ENCODE peak calls at places on chromosomes 7 and 10, in ten cellular contexts. J, O, U, K, M, Y, I, P, D and T are unnamed samples.
A peak's percentile ranks its signal among the peaks of the same experiment; 100 is the strongest.

GRCh38 chr10:71600856-71601255 is 118.7 kb downstream of the C10orf105 start:
- DNase-seq in J (no peak), O (no peak), U (no peak), K (peak; percentile 42), M (no peak), Y (peak; percentile 91), I (no peak), P (no peak), D (no peak), T (no peak)

GRCh38 chr7:133705596-133705995 is 421.5 kb upstream of the LRGUK start:
- DNase-seq in J (peak; percentile 86), O (peak; percentile 49), U (no peak), K (no peak), M (no peak), Y (peak; percentile 76), I (no peak), P (no peak), D (no peak), T (no peak)

GRCh38 chr10:106436123-106436740 is 728.3 kb downstream of the SORCS1 start:
- DNase-seq in J (no peak), O (no peak), U (no peak), K (no peak), M (no peak), Y (no peak), I (no peak), P (no peak), D (no peak), T (no peak)

GRCh38 chr7:51045319-51046102 is 262.8 kb upstream of the GRB10 start:
- DNase-seq in J (peak; percentile 83), O (no peak), U (no peak), K (no peak), M (no peak), Y (peak; percentile 63), I (no peak), P (no peak), D (no peak), T (no peak)

GRCh38 chr10:80662429-80663211 is 124.9 kb downstream of the SH2D4B start:
- DNase-seq in J (peak; percentile 39), O (peak; percentile 45), U (no peak), K (peak; percentile 80), M (peak; percentile 85), Y (peak; percentile 80), I (peak; percentile 88), P (peak; percentile 80), D (peak; percentile 82), T (peak; percentile 92)

GRCh38 chr7:3964980-3965606 is 664.0 kb downstream of the SDK1 start:
- DNase-seq in J (no peak), O (no peak), U (no peak), K (no peak), M (no peak), Y (no peak), I (no peak), P (no peak), D (no peak), T (no peak)

GRCh38 chr10:90125406-90125805 is 424.0 kb downstream of the KIF20B start:
- DNase-seq in J (no peak), O (no peak), U (no peak), K (no peak), M (no peak), Y (peak; percentile 55), I (no peak), P (no peak), D (no peak), T (no peak)

GRCh38 chr7:1857487-1858425 is 187.7 kb downstream of the ELFN1 start:
- DNase-seq in J (no peak), O (no peak), U (no peak), K (no peak), M (no peak), Y (no peak), I (peak; percentile 59), P (no peak), D (no peak), T (peak; percentile 66)

GRCh38 chr10:35501923-35502322 is 103.2 kb upstream of the GJD4 start:
- DNase-seq in J (no peak), O (no peak), U (no peak), K (no peak), M (no peak), Y (no peak), I (no peak), P (no peak), D (no peak), T (no peak)

GRCh38 chr10:17453035-17453376 is 1.4 kb downstream of the ST8SIA6 start:
- DNase-seq in J (no peak), O (no peak), U (no peak), K (no peak), M (no peak), Y (no peak), I (no peak), P (no peak), D (no peak), T (no peak)
- H3K4me3 ChIP-seq in J (peak overlapping the region; percentile 56), O (no peak overlapping the region), U (peak overlapping the region; percentile 48), K (peak overlapping the region; percentile 42), M (no peak overlapping the region), Y (no peak overlapping the region), I (no peak overlapping the region), P (no peak overlapping the region), D (peak overlapping the region; percentile 35), T (peak overlapping the region; percentile 48)

GRCh38 chr7:8434290-8435002 is 1.0 kb downstream of the NXPH1 start:
- DNase-seq in J (no peak), O (no peak), U (no peak), K (no peak), M (no peak), Y (no peak), I (peak; percentile 43), P (no peak), D (peak; percentile 35), T (peak; percentile 40)
- H3K4me3 ChIP-seq in J (no peak overlapping the region), O (no peak overlapping the region), U (no peak overlapping the region), K (no peak overlapping the region), M (no peak overlapping the region), Y (no peak overlapping the region), I (no peak overlapping the region), P (no peak overlapping the region), D (peak overlapping the region; percentile 65), T (no peak overlapping the region)

DNA sequence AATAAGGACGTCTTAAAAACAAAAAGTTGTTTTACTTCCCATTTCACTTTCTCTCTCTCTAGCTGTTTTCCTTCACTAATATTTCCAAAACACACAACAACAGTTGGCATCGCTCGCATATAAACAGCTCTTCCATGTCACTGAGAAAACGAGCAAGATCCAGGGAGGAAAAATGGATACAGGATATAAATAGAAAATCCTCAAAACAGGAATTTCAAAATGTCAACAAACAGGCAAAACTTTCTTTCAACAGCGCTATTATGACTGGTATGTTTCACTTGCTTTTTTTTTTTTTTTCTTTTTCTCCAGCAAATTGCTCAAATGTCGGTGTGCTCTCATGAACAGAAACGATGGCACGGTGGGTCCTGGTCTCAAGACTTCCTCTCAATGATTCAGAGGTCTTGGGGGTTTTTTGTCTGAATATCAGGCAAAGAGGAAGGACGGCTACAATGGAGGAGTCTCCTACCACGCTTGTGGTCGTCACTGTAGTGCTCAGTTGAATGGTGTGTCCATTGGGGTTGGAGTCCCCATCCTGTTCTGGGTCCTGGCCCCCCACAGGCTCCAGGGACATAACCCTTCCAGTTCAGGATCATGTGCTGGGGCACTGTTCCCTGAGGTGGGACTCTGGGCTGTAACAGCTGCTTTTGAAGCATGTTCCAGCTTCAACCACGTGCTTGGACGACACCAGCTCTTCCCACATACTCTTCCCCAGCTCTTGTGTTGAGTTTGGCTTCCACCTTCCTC is 266.6 kb upstream of the KLF6 start:
- DNase-seq in J (no peak), O (no peak), U (no peak), K (no peak), M (no peak), Y (no peak), I (no peak), P (no peak), D (no peak), T (no peak)
- H3K4me3 ChIP-seq in J (no peak overlapping the region), O (peak overlapping the region; percentile 33), U (peak overlapping the region; percentile 23), K (peak overlapping the region; percentile 39), M (no peak overlapping the region), Y (no peak overlapping the region), I (peak overlapping the region; percentile 55), P (peak overlapping the region; percentile 29), D (peak overlapping the region; percentile 33), T (peak overlapping the region; percentile 16)

DNA sequence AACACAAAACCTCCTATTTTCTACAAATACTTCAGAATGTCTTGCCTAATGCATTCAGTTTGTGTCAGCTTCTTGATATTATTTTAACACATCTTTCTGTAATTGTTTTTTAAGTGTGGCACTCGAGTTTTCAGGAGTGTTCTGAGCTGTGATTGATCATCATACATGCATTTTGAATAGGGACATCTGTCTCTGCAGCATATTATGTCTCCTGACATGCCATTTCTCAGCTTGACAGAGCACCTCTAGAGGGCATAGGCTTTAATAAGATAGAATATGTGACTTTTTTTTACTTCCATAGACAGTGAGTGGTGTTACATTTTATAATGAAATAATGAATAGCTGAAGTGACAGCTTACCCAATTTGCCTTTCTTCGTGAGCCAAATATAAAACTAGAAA is 219.2 kb upstream of the HDAC9 start:
- DNase-seq in J (no peak), O (no peak), U (no peak), K (no peak), M (no peak), Y (no peak), I (no peak), P (no peak), D (no peak), T (no peak)
- H3K4me3 ChIP-seq in J (no peak overlapping the region), O (no peak overlapping the region), U (no peak overlapping the region), K (no peak overlapping the region), M (no peak overlapping the region), Y (no peak overlapping the region), I (no peak overlapping the region), P (no peak overlapping the region), D (no peak overlapping the region), T (no peak overlapping the region)